ENCODE peak calls at places on chromosomes 6 and 20, in four cellular contexts. H is OCI-LY7, T is AG04450, D is mesenchymal stem cell. Z is an unnamed sample. For H3K9me3, the result is how much of the 10 kb centered on the place peaks cover.

GRCh38 chr6:45351076-45351475 is 22.9 kb downstream of the RUNX2 start:
- DNase-seq in T (no peak), D (no peak), H (no peak), Z (no peak)

GRCh38 chr6:40054602-40055001 is 120.3 kb upstream of the MOCS1 start:
- DNase-seq in T (no peak), H (no peak), D (no peak), Z (no peak)

GRCh38 chr6:128720891-128721290 is 162.0 kb upstream of the LAMA2 start:
- DNase-seq in D (no peak), H (no peak), T (no peak), Z (no peak)

GRCh38 chr6:133132583-133132982 is 108.6 kb upstream of the EYA4 start:
- DNase-seq in D (no peak), T (no peak), H (no peak), Z (no peak)

GRCh38 chr6:150176152-150176551 is 33.3 kb downstream of the PPP1R14C start:
- DNase-seq in D (no peak), T (no peak), H (no peak), Z (peak)

GRCh38 chr6:73714227-73714626 is 18.2 kb downstream of the CD109 start:
- DNase-seq in H (no peak), D (no peak), T (no peak), Z (no peak)

GRCh38 chr20:47907031-47907670 is 121.9 kb upstream of the SULF2 start:
- DNase-seq in D (no peak), H (no peak), T (no peak), Z (no peak)

GRCh38 chr6:49001856-49002255 is 461.2 kb downstream of the MMUT start:
- DNase-seq in T (no peak), D (peak), H (no peak), Z (peak)

GRCh38 chr6:67009818-67010217 is 1302.8 kb upstream of the EYS start:
- DNase-seq in H (peak), D (no peak), T (no peak), Z (no peak)

GRCh38 chr6:104462811-104463599 is 396.7 kb downstream of the HACE1 start:
- DNase-seq in T (no peak), D (peak), H (no peak), Z (no peak)

GRCh38 chr6:117776441-117776840 is 101.2 kb downstream of the NUS1 start:
- DNase-seq in T (no peak), H (no peak), D (peak), Z (no peak)

GRCh38 chr20:62104791-62105345 is 17.4 kb upstream of the LSM14B start:
- DNase-seq in T (no peak), D (no peak), H (no peak), Z (no peak)
- H3K9me3 ChIP-seq in T (half or more), D (under half), H (under half), Z (under half)

GRCh38 chr20:59690101-59690500 is 85.8 kb downstream of the PHACTR3 start:
- DNase-seq in D (no peak), T (no peak), H (no peak), Z (no peak)
- H3K9me3 ChIP-seq in D (under half), T (under half), H (under half), Z (under half)

DNA sequence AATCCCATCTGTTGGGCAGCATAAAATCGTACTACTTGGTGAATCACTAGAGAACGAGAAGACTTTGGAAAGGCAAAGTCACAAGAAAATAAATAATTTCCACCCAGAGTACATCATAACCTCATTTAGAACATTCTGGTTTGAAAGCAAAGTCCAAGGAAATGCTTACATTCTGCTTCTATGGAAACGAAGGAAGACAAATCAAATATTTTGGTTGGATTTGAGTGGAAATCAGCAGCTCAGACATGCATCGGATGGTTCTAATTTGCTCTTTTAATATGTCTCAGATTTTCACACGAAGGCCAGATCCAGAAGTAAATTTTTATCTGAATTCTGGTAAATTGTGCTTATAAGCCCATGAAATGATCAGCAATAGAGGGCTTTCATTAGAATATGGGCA is 60.6 kb upstream of the LTV1 start:
- DNase-seq in H (no peak), T (no peak), D (no peak), Z (no peak)
- H3K9me3 ChIP-seq in H (under half), T (under half), D (under half), Z (under half)

DNA sequence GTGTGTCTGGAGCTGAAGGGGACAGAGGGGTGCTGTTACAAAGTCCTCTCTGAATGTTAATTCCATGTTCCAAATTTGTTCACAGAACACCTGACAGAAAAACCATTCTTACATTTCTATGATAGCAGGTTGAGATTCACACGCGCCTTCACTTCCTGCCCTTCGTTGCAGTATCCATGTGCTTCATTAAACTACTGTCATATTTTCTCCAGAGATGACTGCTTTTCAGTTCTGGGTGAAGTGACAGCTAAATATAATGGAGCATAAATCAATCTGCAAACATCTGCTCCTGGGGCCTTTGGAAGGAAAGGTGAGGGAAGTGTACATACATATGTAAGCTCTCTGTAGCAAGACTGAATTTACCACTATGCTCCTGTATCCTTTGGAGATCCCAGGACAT is 750.2 kb downstream of the HDGFL1 start:
- DNase-seq in H (no peak), T (no peak), D (no peak), Z (no peak)
- H3K9me3 ChIP-seq in H (under half), T (under half), D (under half), Z (under half)

DNA sequence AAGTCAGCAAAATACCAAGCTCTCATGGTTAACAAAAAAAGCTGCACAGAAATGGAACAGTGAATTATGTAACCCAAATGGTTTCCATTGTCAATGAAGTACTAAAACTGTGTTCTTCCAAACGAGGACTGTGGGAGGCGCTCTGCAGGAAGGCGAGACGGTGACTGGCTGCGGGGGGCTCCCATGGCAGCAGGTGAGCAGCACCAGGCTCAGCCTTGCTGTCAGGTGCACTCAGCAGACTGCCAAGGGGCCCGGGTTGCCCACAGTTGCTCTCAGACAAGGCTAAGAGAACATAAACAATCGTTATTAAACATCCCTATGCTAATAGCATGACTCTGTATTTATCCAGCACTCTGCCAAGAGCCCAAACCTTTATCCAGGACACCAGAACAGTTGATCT is 630.3 kb upstream of the ARID1B start:
- DNase-seq in D (no peak), T (no peak), H (no peak), Z (no peak)
- H3K9me3 ChIP-seq in D (under half), T (under half), H (under half), Z (under half)

GRCh38 chr20:23477223-23477622 is 13.7 kb upstream of the CST8 start:
- DNase-seq in D (no peak), T (no peak), H (no peak), Z (no peak)
- H3K9me3 ChIP-seq in D (under half), T (under half), H (under half), Z (under half)

DNA sequence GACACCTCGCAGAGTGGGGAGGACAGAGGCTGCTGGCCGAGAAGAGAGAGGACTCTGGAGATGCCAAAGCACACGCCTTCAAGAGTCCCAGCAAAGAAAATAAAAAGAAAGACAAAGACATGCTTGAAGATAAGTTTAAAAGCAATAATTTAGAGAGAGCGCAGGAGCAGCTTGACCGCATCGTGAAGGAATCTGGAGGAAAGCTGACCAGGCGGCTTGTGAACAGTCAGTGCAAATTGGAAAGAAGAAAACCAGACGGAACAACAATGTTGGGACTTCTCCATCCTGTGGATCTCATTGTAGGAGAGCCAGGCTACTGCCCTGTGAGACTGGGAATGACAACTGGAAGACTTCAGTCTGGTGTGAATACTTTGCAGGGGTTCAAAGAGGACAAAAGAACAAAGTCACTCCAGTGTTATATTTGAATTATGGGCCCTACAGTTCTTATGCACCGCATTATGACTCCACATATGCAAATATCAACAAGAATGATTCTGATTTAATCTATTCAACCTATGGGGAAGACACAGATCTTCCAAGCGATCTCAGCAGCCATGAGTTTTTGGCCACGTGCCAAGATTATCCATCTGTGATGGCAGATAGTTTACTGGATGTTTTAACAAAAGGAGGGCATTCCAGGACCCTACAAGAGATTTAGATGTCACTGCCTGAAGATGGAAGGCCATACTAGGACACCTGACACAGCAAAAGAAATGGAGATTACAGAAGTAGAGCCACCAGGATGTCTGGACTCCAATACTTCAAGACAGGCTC is 52.2 kb downstream of the REV3L start:
- DNase-seq in H (no peak), D (no peak), T (no peak), Z (no peak)
- H3K9me3 ChIP-seq in H (under half), D (under half), T (under half), Z (under half)

Z was measured in MG63.